ENCODE peak calls at places on chromosomes 5 and 9, in eight cellular contexts. I is LNCaP clone FGC; K is endothelial cell; T is Peyer's patch; L is neural crest cell; N is Calu3; O is activated CD8-positive, alpha-beta T cell treated with anti-CD3 and anti-CD28 coated beads for 36 hours; F is fibroblast of pulmonary artery. Y is an unnamed sample.

GRCh38 chr5:83632874-83633273 is 87.8 kb downstream of the HAPLN1 start:
- DNase-seq in I (no peak), K (no peak), T (no peak), L (no peak), N (peak), O (no peak), F (peak), Y (no peak)

GRCh38 chr5:149210229-149210628 is 61.4 kb upstream of the AFAP1L1 start:
- DNase-seq in I (no peak), K (no peak), T (no peak), L (no peak), N (no peak), O (no peak), F (peak), Y (no peak)

GRCh38 chr5:55308254-55308836 is 556 bp downstream of the MTREX start:
- DNase-seq in I (no peak), K (peak), T (no peak), L (no peak), N (peak), O (peak), F (peak), Y (no peak)

GRCh38 chr5:143924311-143924710 is 112.3 kb downstream of the HMHB1 start:
- DNase-seq in I (no peak), K (no peak), T (no peak), L (no peak), N (no peak), O (no peak), F (no peak), Y (no peak)

GRCh38 chr5:166772770-166773169 is 1518.7 kb upstream of the WWC1 start:
- DNase-seq in I (no peak), K (no peak), T (no peak), L (no peak), N (no peak), O (no peak), F (peak), Y (no peak)

GRCh38 chr9:73037613-73038012 is 84.8 kb upstream of the ALDH1A1 start:
- DNase-seq in I (no peak), K (no peak), T (no peak), L (no peak), N (peak), O (no peak), F (no peak), Y (no peak)

GRCh38 chr9:109739760-109740159 is 40.2 kb upstream of the PALM2AKAP2 start:
- DNase-seq in I (no peak), K (no peak), T (no peak), L (no peak), N (no peak), O (no peak), F (no peak), Y (no peak)

GRCh38 chr9:134224130-134224826 is 59.9 kb upstream of the RNU6ATAC start:
- DNase-seq in I (peak), K (no peak), T (no peak), L (no peak), N (no peak), O (no peak), F (no peak), Y (no peak)

GRCh38 chr5:72163349-72163983 is 56.2 kb downstream of the MAP1B start:
- DNase-seq in I (no peak), K (no peak), T (no peak), L (no peak), N (no peak), O (no peak), F (no peak), Y (no peak)

GRCh38 chr5:111282798-111283197 is 58.6 kb downstream of the CAMK4 start:
- DNase-seq in I (no peak), K (no peak), T (no peak), L (no peak), N (no peak), O (no peak), F (no peak), Y (no peak)

GRCh38 chr9:12774861-12775367 is at the start of gene LURAP1L:
- DNase-seq in I (no peak), K (peak), T (no peak), L (peak), N (peak), O (no peak), F (peak), Y (no peak)

GRCh38 chr9:83011611-83012010 is 51.3 kb downstream of the RASEF start:
- DNase-seq in I (no peak), K (no peak), T (no peak), L (no peak), N (no peak), O (no peak), F (no peak), Y (no peak)

GRCh38 chr5:109688999-109689739 is 558 bp upstream of the MAN2A1 start:
- DNase-seq in I (peak), K (peak), T (peak), L (no peak), N (peak), O (peak), F (peak), Y (peak)

GRCh38 chr9:28177142-28177541 is 603.9 kb upstream of the C9orf72 start:
- DNase-seq in I (no peak), K (no peak), T (no peak), L (no peak), N (no peak), O (no peak), F (no peak), Y (no peak)

GRCh38 chr5:116573617-116574431 is 799 bp downstream of the SEMA6A start:
- DNase-seq in I (no peak), K (peak), T (no peak), L (peak), N (peak), O (peak), F (peak), Y (no peak)

GRCh38 chr9:77158772-77159513 is 18.4 kb upstream of the VPS13A start:
- DNase-seq in I (no peak), K (peak), T (no peak), L (no peak), N (no peak), O (no peak), F (peak), Y (no peak)

GRCh38 chr9:114524401-114524800 is 19.1 kb upstream of the WHRN start:
- DNase-seq in I (no peak), K (no peak), T (no peak), L (no peak), N (no peak), O (no peak), F (no peak), Y (no peak)

GRCh38 chr9:16152276-16153065 is 599.6 kb downstream of the CCDC171 start:
- DNase-seq in I (no peak), K (no peak), T (no peak), L (no peak), N (no peak), O (no peak), F (no peak), Y (no peak)

GRCh38 chr9:109497193-109498165 is 628 bp downstream of the PTPN3 start:
- DNase-seq in I (peak), K (no peak), T (no peak), L (no peak), N (peak), O (no peak), F (no peak), Y (no peak)

GRCh38 chr5:124648902-124649467 is 97.5 kb downstream of the ZNF608 start:
- DNase-seq in I (no peak), K (no peak), T (no peak), L (no peak), N (no peak), O (no peak), F (no peak), Y (no peak)

GRCh38 chr9:11149065-11149464 is 536.3 kb upstream of the PTPRD start:
- DNase-seq in I (no peak), K (peak), T (no peak), L (peak), N (no peak), O (no peak), F (no peak), Y (no peak)

GRCh38 chr9:13354733-13355132 is 75.2 kb upstream of the MPDZ start:
- DNase-seq in I (no peak), K (no peak), T (no peak), L (no peak), N (no peak), O (no peak), F (peak), Y (no peak)

GRCh38 chr9:95127249-95128176 is 190.0 kb downstream of the FANCC start:
- DNase-seq in I (no peak), K (peak), T (peak), L (peak), N (peak), O (peak), F (peak), Y (peak)

GRCh38 chr9:82281066-82281465 is 292.5 kb downstream of the SPATA31D1 start:
- DNase-seq in I (no peak), K (no peak), T (no peak), L (no peak), N (no peak), O (no peak), F (no peak), Y (no peak)

GRCh38 chr5:106121972-106122605 is 1548.6 kb downstream of the EFNA5 start:
- DNase-seq in I (no peak), K (peak), T (no peak), L (peak), N (peak), O (peak), F (peak), Y (no peak)

GRCh38 chr9:2271426-2271825 is 256.3 kb downstream of the SMARCA2 start:
- DNase-seq in I (peak), K (no peak), T (peak), L (no peak), N (no peak), O (peak), F (peak), Y (no peak)

GRCh38 chr5:112640495-112640894 is 97.2 kb upstream of the APC start:
- DNase-seq in I (no peak), K (no peak), T (no peak), L (no peak), N (no peak), O (no peak), F (no peak), Y (no peak)

GRCh38 chr5:111168608-111169007 is 55.6 kb upstream of the CAMK4 start:
- DNase-seq in I (no peak), K (no peak), T (no peak), L (no peak), N (no peak), O (no peak), F (no peak), Y (no peak)

GRCh38 chr5:144307726-144308125 is 137.1 kb downstream of the KCTD16 start:
- DNase-seq in I (no peak), K (no peak), T (no peak), L (no peak), N (no peak), O (no peak), F (no peak), Y (no peak)

GRCh38 chr5:104347119-104347708 is 784.6 kb upstream of the NUDT12 start:
- DNase-seq in I (no peak), K (no peak), T (no peak), L (no peak), N (no peak), O (no peak), F (peak), Y (no peak)

GRCh38 chr5:43409809-43410271 is 2.4 kb downstream of the CCL28 start:
- DNase-seq in I (no peak), K (no peak), T (no peak), L (no peak), N (no peak), O (no peak), F (no peak), Y (no peak)

GRCh38 chr5:132782101-132782500 is 5.1 kb upstream of the SEPTIN8 start:
- DNase-seq in I (no peak), K (no peak), T (no peak), L (no peak), N (no peak), O (no peak), F (peak), Y (no peak)

GRCh38 chr5:16574789-16575785 is 41.7 kb downstream of the RETREG1 start:
- DNase-seq in I (no peak), K (no peak), T (no peak), L (no peak), N (no peak), O (no peak), F (peak), Y (no peak)

GRCh38 chr5:150159741-150160179 is 4.1 kb upstream of the PDGFRB start:
- DNase-seq in I (no peak), K (no peak), T (no peak), L (no peak), N (no peak), O (no peak), F (peak), Y (no peak)

GRCh38 chr5:59685806-59686205 is 207.7 kb downstream of the PDE4D start:
- DNase-seq in I (peak), K (no peak), T (no peak), L (no peak), N (no peak), O (no peak), F (peak), Y (no peak)

GRCh38 chr5:159426694-159427093 is 96.4 kb upstream of the IL12B start:
- DNase-seq in I (no peak), K (no peak), T (no peak), L (no peak), N (no peak), O (no peak), F (no peak), Y (no peak)

GRCh38 chr9:104795082-104795481 is 31.2 kb downstream of the NIPSNAP3B start:
- DNase-seq in I (no peak), K (no peak), T (no peak), L (no peak), N (no peak), O (no peak), F (peak), Y (no peak)

GRCh38 chr5:5885782-5886181 is 463.3 kb downstream of the ICE1 start:
- DNase-seq in I (no peak), K (no peak), T (no peak), L (no peak), N (no peak), O (no peak), F (no peak), Y (no peak)

GRCh38 chr5:5887818-5888217 is 465.3 kb downstream of the ICE1 start:
- DNase-seq in I (no peak), K (no peak), T (no peak), L (no peak), N (no peak), O (no peak), F (no peak), Y (no peak)

GRCh38 chr5:5884593-5884992 is 462.1 kb downstream of the ICE1 start:
- DNase-seq in I (no peak), K (no peak), T (no peak), L (no peak), N (no peak), O (no peak), F (no peak), Y (no peak)

GRCh38 chr5:5886353-5886752 is 463.9 kb downstream of the ICE1 start:
- DNase-seq in I (no peak), K (no peak), T (no peak), L (no peak), N (no peak), O (no peak), F (no peak), Y (no peak)

GRCh38 chr5:5886812-5887486 is 464.5 kb downstream of the ICE1 start:
- DNase-seq in I (no peak), K (peak), T (peak), L (peak), N (peak), O (peak), F (no peak), Y (no peak)
- TF ChIP-seq CTCF in I (peak), K (peak), T (peak), L (peak), N (peak), O (peak), F (no peak), Y (no peak)

GRCh38 chr5:98769006-98769255 is 4.5 kb upstream of the RGMB start:
- DNase-seq in I (no peak), K (peak), T (no peak), L (peak), N (peak), O (no peak), F (no peak), Y (no peak)

GRCh38 chr5:98768160-98769005 is 5.1 kb upstream of the RGMB start:
- DNase-seq in I (no peak), K (peak), T (peak), L (peak), N (peak), O (peak), F (peak), Y (no peak)

GRCh38 chr5:98770911-98771322 is 2.5 kb upstream of the RGMB start:
- DNase-seq in I (no peak), K (no peak), T (no peak), L (no peak), N (no peak), O (no peak), F (peak), Y (no peak)

GRCh38 chr5:98770158-98770910 is 3.1 kb upstream of the RGMB start:
- DNase-seq in I (no peak), K (peak), T (peak), L (no peak), N (peak), O (peak), F (peak), Y (no peak)

GRCh38 chr5:98769256-98770157 is 4.0 kb upstream of the RGMB start:
- DNase-seq in I (no peak), K (peak), T (peak), L (peak), N (peak), O (peak), F (peak), Y (no peak)
- TF ChIP-seq CTCF in I (no peak), K (peak), T (no peak), L (peak), N (no peak), O (peak), F (no peak), Y (peak)

GRCh38 chr5:95857185-95857945 is 34.8 kb upstream of the GLRX start:
- DNase-seq in I (peak), K (no peak), T (no peak), L (peak), N (no peak), O (no peak), F (peak), Y (no peak)

GRCh38 chr5:95859327-95860060 is 37.0 kb upstream of the GLRX start:
- DNase-seq in I (no peak), K (no peak), T (no peak), L (no peak), N (no peak), O (no peak), F (peak), Y (no peak)

GRCh38 chr5:95858023-95858461 is 35.5 kb upstream of the GLRX start:
- DNase-seq in I (no peak), K (no peak), T (no peak), L (peak), N (no peak), O (no peak), F (peak), Y (no peak)

GRCh38 chr5:95856501-95856981 is 34.0 kb upstream of the GLRX start:
- DNase-seq in I (no peak), K (no peak), T (no peak), L (peak), N (no peak), O (no peak), F (no peak), Y (no peak)

DNA sequence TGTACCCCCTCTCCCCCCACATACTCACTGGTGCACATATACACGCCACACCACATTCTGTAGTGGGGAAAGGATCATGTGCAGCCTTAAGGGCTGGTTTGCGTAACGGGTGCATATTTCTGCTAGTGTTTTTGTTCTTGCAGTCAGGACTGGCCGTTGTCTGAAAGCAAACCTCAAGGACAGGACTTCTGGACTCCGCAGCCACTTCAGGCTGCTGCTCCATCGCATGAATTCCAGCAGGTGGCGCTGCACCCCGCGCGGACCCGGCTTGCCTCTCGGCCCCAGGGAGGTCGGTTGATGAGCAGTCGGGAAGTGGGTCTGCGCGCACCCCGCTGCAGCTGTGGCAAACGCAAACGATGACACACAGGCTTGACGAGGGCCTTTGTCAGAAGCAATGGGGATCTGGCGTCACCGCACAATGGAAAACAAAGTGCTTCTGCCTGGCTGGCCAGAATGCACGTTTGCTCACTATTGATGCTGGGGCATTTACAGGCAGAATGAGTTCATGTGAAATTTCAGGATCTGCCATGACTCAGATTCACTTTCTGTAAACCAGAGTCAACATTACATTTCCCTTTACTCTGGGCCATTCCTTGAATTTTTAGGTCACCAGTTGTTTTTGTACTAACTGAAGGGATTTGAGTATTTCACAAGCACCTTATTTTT is 36.3 kb upstream of the GLRX start:
- DNase-seq in I (peak), K (peak), T (peak), L (peak), N (peak), O (peak), F (peak), Y (peak)
- TF ChIP-seq CTCF in I (peak), K (peak), T (peak), L (peak), N (peak), O (peak), F (peak), Y (peak)

DNA sequence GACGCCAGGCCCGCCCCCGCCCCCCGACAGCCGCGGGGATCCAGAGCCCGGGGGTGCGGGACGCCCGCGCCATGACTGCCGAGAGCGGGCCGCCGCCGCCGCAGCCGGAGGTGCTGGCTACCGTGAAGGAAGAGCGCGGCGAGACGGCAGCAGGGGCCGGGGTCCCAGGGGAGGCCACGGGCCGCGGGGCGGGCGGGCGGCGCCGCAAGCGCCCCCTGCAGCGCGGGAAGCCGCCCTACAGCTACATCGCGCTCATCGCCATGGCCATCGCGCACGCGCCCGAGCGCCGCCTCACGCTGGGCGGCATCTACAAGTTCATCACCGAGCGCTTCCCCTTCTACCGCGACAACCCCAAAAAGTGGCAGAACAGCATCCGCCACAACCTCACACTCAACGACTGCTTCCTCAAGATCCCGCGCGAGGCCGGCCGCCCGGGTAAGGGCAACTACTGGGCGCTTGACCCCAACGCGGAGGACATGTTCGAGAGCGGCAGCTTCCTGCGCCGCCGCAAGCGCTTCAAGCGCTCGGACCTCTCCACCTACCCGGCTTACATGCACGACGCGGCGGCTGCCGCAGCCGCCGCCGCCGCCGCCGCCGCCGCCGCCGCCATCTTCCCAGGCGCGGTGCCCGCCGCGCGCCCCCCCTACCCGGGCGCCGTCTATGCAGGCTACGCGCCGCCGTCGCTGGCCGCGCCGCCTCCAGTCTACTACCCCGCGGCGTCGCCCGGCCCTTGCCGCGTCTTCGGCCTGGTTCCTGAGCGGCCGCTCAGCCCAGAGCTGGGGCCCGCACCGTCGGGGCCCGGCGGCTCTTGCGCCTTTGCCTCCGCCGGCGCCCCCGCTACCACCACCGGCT is 1.0 kb downstream of the FOXE1 start:
- DNase-seq in I (no peak), K (peak), T (no peak), L (no peak), N (peak), O (peak), F (peak), Y (no peak)
- TF ChIP-seq CTCF in I (no peak), K (peak), T (no peak), L (peak), N (peak), O (peak), F (no peak), Y (no peak)